ENCODE peak calls at places on chromosomes 6 and 20, in eight cellular contexts. D is GM04504; C is RWPE1; U is heart left ventricle; Y is fibroblast of mammary gland; A is foreskin fibroblast; L is activated T-cell treated with anti-CD3 and anti-CD28 coated beads for 1 hour; V is activated CD8-positive, alpha-beta memory T cell treated with anti-CD3 and anti-CD28 coated beads for 48 hours. J is an unnamed sample.
A peak's percentile ranks its signal among the peaks of the same experiment; 100 is the strongest.

GRCh38 chr6:33632603-33633039 is 11.5 kb downstream of the ITPR3 start:
- DNase-seq in D (no peak), C (no peak), U (no peak), Y (peak; percentile 45), A (peak; percentile 63), L (peak; percentile 35), V (no peak), J (peak; percentile 19)

GRCh38 chr20:45288860-45289259 is 17.8 kb upstream of the RBPJL start:
- DNase-seq in D (no peak), C (no peak), U (no peak), Y (no peak), A (no peak), L (no peak), V (no peak), J (no peak)

GRCh38 chr20:31869673-31869941 is 720 bp downstream of the DUSP15 start:
- DNase-seq in D (no peak), C (no peak), U (no peak), Y (no peak), A (no peak), L (no peak), V (no peak), J (no peak)

GRCh38 chr20:33645072-33645358 is 17.1 kb upstream of the C20orf144 start:
- DNase-seq in D (no peak), C (no peak), U (no peak), Y (no peak), A (no peak), L (no peak), V (no peak), J (no peak)

GRCh38 chr20:43812216-43812615 is 85.4 kb upstream of the GTSF1L start:
- DNase-seq in D (no peak), C (no peak), U (no peak), Y (no peak), A (no peak), L (no peak), V (no peak), J (no peak)

GRCh38 chr6:82248233-82248735 is 740 bp upstream of the IBTK start:
- DNase-seq in D (peak; percentile 24), C (peak; percentile 26), U (no peak), Y (peak; percentile 86), A (peak; percentile 66), L (no peak), V (no peak), J (peak; percentile 60)

GRCh38 chr6:35771343-35771627 is 5.1 kb upstream of the CLPSL2 start:
- DNase-seq in D (no peak), C (no peak), U (no peak), Y (no peak), A (no peak), L (no peak), V (no peak), J (no peak)

GRCh38 chr6:163355471-163355991 is 59.0 kb upstream of the QKI start:
- DNase-seq in D (peak; percentile 28), C (peak; percentile 27), U (peak; percentile 86), Y (peak; percentile 81), A (peak; percentile 72), L (no peak), V (no peak), J (peak; percentile 73)

GRCh38 chr20:36956674-36957073 is 5.2 kb upstream of the SAMHD1 start:
- DNase-seq in D (no peak), C (no peak), U (no peak), Y (no peak), A (no peak), L (no peak), V (no peak), J (no peak)

GRCh38 chr6:51814418-51814817 is 273.0 kb downstream of the PKHD1 start:
- DNase-seq in D (no peak), C (no peak), U (no peak), Y (no peak), A (no peak), L (no peak), V (no peak), J (no peak)

GRCh38 chr20:25090492-25091429 is 8.8 kb upstream of the VSX1 start:
- DNase-seq in D (no peak), C (no peak), U (no peak), Y (no peak), A (no peak), L (peak; percentile 59), V (peak; percentile 28), J (no peak)

GRCh38 chr6:20691185-20691584 is 156.9 kb downstream of the CDKAL1 start:
- DNase-seq in D (no peak), C (no peak), U (no peak), Y (no peak), A (no peak), L (no peak), V (no peak), J (no peak)

GRCh38 chr6:145904878-145905277 is 59.3 kb downstream of the SHPRH start:
- DNase-seq in D (no peak), C (no peak), U (no peak), Y (no peak), A (no peak), L (no peak), V (no peak), J (no peak)

GRCh38 chr6:148497717-148498116 is 155.1 kb downstream of the SASH1 start:
- DNase-seq in D (no peak), C (no peak), U (no peak), Y (peak; percentile 56), A (no peak), L (no peak), V (no peak), J (no peak)

GRCh38 chr6:84764332-84765049 is at the start of gene TBX18:
- DNase-seq in D (peak; percentile 96), C (peak; percentile 92), U (peak; percentile 94), Y (peak; percentile 99), A (peak; percentile 100), L (no peak), V (no peak), J (no peak)

GRCh38 chr6:79610301-79611009 is 20.7 kb upstream of the SH3BGRL2 start:
- DNase-seq in D (no peak), C (no peak), U (no peak), Y (no peak), A (peak; percentile 30), L (no peak), V (no peak), J (no peak)

GRCh38 chr6:158043008-158043407 is 61.3 kb downstream of the SYNJ2 start:
- DNase-seq in D (no peak), C (no peak), U (no peak), Y (no peak), A (no peak), L (no peak), V (no peak), J (no peak)

GRCh38 chr6:150667977-150668716 is 68.5 kb downstream of the PLEKHG1 start:
- DNase-seq in D (peak; percentile 64), C (peak; percentile 80), U (peak; percentile 94), Y (peak; percentile 72), A (peak; percentile 86), L (no peak), V (no peak), J (peak; percentile 67)